ENCODE peak calls at places on chromosomes 12 and 14, in four cellular contexts. J is MM.1S, Q is PC-9, W is HepG2. B is an unnamed sample. For H3K4me1, the result is how much of the 10 kb centered on the place peaks cover.

GRCh38 chr14:23365353-23366162 is 586 bp upstream of the EFS start:
- DNase-seq in W (no peak), J (no peak), Q (no peak), B (peak)

GRCh38 chr12:109443794-109444193 is 33.3 kb downstream of the KCTD10 start:
- DNase-seq in J (no peak), W (no peak), Q (no peak), B (no peak)

GRCh38 chr14:104749111-104749649 is 3.8 kb upstream of the SIVA1 start:
- DNase-seq in Q (peak), W (peak), J (no peak), B (peak)

GRCh38 chr12:55072093-55072492 is 52.3 kb downstream of the NEUROD4 start:
- DNase-seq in J (peak), W (peak), Q (no peak), B (no peak)

GRCh38 chr12:30694412-30694955 is 1.2 kb downstream of the IPO8 start:
- DNase-seq in W (no peak), J (peak), Q (peak), B (no peak)

GRCh38 chr14:51616724-51617409 is 34.8 kb upstream of the FRMD6 start:
- DNase-seq in J (no peak), W (peak), Q (peak), B (peak)

GRCh38 chr12:47184229-47184628 is 104.5 kb upstream of the AMIGO2 start:
- DNase-seq in W (no peak), J (no peak), Q (no peak), B (no peak)

GRCh38 chr14:82642425-82642824 is 1108.8 kb upstream of the SEL1L start:
- DNase-seq in W (no peak), J (no peak), Q (no peak), B (no peak)

GRCh38 chr14:44699391-44699790 is 192.3 kb upstream of the FSCB start:
- DNase-seq in Q (no peak), J (no peak), W (no peak), B (no peak)

GRCh38 chr12:105931762-105932587 is 206.8 kb downstream of the NUAK1 start:
- DNase-seq in J (no peak), Q (no peak), W (no peak), B (no peak)

GRCh38 chr14:45990252-45990651 is 661.3 kb downstream of the RPL10L start:
- DNase-seq in W (no peak), Q (no peak), J (no peak), B (no peak)

GRCh38 chr12:84421103-84421502 is 491.5 kb downstream of the SLC6A15 start:
- DNase-seq in Q (no peak), W (no peak), J (no peak), B (no peak)

GRCh38 chr12:45458238-45458637 is 242.3 kb downstream of the ANO6 start:
- DNase-seq in J (peak), W (no peak), Q (no peak), B (no peak)

GRCh38 chr12:52058631-52059324 is 7.5 kb downstream of the NR4A1 start:
- DNase-seq in Q (no peak), W (no peak), J (no peak), B (no peak)

GRCh38 chr14:102071283-102071998 is 15.4 kb downstream of the HSP90AA1 start:
- DNase-seq in Q (peak), W (peak), J (no peak), B (peak)

GRCh38 chr12:57934804-57935203 is 6.6 kb upstream of the ATP23 start:
- DNase-seq in W (no peak), J (no peak), Q (no peak), B (no peak)

DNA sequence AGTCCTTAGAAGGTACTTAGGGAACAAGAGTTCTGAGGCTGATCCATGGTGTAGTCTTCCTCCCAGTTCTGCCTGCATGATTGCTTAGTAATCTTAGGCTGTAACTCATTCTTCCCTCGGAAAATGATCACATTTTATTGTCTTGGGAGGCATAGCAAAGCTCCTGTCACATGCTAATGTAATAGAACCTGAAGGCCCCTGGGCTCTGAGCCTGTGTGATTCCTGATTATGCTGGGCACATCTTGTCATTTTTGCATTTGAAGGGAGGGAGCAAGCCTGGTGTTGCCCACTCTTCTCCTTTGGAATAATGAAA is 215.4 kb downstream of the MSRB3 start:
- DNase-seq in J (no peak), Q (no peak), W (no peak), B (no peak)
- H3K4me1 ChIP-seq in J (under half), Q (under half), W (under half), B (under half)

GRCh38 chr12:94290353-94290752 is 142.0 kb downstream of the PLXNC1 start:
- DNase-seq in W (no peak), J (no peak), Q (no peak), B (no peak)

GRCh38 chr12:94287245-94287628 is 138.9 kb downstream of the PLXNC1 start:
- DNase-seq in W (no peak), Q (no peak), J (no peak), B (no peak)

GRCh38 chr12:94285954-94286579 is 137.7 kb downstream of the PLXNC1 start:
- DNase-seq in Q (no peak), W (no peak), J (no peak), B (no peak)

GRCh38 chr12:94286580-94287244 is 138.3 kb downstream of the PLXNC1 start:
- DNase-seq in Q (no peak), J (no peak), W (no peak), B (no peak)

GRCh38 chr12:94289551-94290312 is 141.4 kb downstream of the PLXNC1 start:
- DNase-seq in J (no peak), W (no peak), Q (no peak), B (peak)
- TF ChIP-seq EZH2 in J (no peak), W (no peak), Q (no peak), B (no peak)

GRCh38 chr14:73236752-73237218 is 521 bp upstream of the PAPLN start:
- DNase-seq in Q (no peak), J (no peak), W (no peak), B (no peak)

GRCh38 chr14:73235531-73236155 is 1.7 kb upstream of the PAPLN start:
- DNase-seq in J (no peak), Q (no peak), W (no peak), B (no peak)

GRCh38 chr14:73237219-73237785 is at the start of gene PAPLN:
- DNase-seq in J (no peak), Q (no peak), W (no peak), B (no peak)

GRCh38 chr14:73234586-73235394 is 2.5 kb upstream of the PAPLN start:
- DNase-seq in Q (no peak), J (no peak), W (no peak), B (no peak)

GRCh38 chr14:73236157-73236556 is 1.1 kb upstream of the PAPLN start:
- DNase-seq in Q (no peak), J (no peak), W (no peak), B (no peak)
- H3K4me1 ChIP-seq in Q (under half), J (under half), W (under half), B (under half)

GRCh38 chr12:27979145-27979544 is 6.6 kb upstream of the PTHLH start:
- DNase-seq in Q (no peak), W (no peak), J (no peak), B (no peak)

GRCh38 chr12:27972721-27973120 is at the start of gene PTHLH:
- DNase-seq in J (no peak), Q (no peak), W (no peak), B (no peak)

GRCh38 chr12:27974735-27975221 is 2.2 kb upstream of the PTHLH start:
- DNase-seq in W (no peak), J (no peak), Q (no peak), B (no peak)

GRCh38 chr12:27973487-27973890 is 956 bp upstream of the PTHLH start:
- DNase-seq in Q (no peak), J (no peak), W (no peak), B (no peak)

DNA sequence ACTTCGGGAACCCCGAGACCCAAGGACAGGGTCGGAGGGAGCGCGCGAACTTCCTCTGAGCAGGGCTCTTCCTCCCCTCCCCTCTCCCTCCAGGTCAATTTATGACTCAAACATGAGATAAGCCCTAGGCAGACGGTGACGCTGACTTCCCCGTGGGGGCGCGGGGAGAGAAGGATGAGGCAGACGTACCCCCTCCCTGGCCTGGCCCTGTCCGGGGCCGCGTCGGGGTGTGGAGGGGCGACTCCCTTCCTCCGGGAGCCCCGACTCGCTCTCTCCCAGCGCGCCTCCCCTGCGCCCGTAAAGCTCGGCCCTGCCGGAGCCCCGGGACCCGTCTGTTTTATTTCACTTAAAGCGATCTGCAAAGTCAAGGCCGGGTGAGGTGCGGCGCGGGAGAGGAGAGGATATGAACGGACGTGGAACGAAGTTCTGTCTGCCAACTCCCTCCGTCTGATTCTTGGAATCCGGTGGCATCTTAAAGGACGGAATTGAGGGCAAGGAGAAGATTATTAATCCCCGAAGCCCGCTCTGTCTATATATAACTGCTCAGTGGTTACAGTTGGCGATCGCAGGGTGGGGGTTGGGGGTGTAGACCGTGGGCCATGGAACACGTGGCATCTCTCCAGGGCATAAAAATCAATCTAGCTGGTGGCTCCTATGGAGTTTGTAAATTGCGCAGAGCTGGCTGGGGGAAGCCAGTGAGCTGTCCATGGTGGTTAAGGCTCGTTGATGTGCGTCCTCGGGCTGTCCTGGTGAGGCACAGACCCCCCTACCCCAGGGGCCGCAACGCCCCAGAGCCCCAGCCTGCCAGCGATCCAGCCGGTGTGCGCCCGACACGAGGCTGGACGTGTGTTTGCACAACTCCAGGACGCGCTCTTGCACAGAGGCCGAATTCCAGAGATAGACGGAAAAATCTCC is 2.9 kb upstream of the PTHLH start:
- DNase-seq in Q (no peak), J (no peak), W (no peak), B (peak)
- TF ChIP-seq EZH2 in Q (no peak), J (no peak), W (peak), B (peak)

DNA sequence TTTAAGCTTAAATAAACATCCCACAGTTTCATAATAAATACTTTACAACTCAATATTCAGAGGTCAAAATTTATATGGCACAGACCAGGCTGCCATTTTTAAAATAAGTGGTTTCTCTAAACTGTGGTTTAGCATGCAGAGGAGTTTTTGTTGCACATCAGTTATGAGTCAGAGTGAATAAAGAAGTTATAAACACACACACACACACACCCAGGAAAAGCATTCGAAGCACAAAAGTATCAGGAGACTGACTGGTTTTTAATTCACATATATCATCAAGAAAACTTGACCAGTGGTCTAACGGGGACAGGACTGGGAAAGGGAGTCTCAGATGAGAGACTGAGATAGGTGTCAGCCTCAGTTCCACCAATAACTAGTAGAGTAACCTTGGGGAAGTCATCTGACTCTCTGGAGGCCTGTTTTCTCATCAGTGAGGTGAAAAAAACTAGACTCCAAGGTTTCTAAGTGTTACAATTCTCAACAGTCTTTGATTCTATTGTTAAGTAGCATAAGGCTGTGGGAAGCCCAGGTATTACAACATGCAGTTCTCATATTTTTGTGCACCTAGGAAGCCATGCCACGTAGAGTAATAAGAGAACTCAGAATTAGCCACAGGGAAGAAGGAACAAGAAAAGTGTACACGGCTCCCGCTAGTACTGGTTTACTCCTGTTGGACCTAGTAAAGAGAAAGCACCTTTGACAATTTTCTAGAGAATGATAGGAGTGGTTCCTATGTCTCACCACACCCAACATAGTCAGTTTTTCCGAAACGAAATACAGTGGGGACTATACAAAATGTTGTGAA is 5.2 kb downstream of the PPTC7 start:
- DNase-seq in Q (peak), J (no peak), W (no peak), B (peak)
- H3K4me1 ChIP-seq in Q (half or more), J (under half), W (half or more), B (under half)

B was measured in astrocyte.